ENCODE peak calls at places on chromosomes 6 and 20, in ten cellular contexts. J, N, G, A, P, C, Q, U, V and T are unnamed samples.

GRCh38 chr6:134079406-134079921 is 27.0 kb upstream of the SLC2A12 start:
- DNase-seq in J (no peak), N (peak; percentile 27), G (no peak), A (peak; percentile 31), P (no peak), C (no peak), Q (no peak), U (no peak), V (no peak), T (no peak)

GRCh38 chr6:30870546-30870945 is 13.8 kb upstream of the DDR1 start:
- DNase-seq in J (no peak), N (no peak), G (no peak), A (no peak), P (no peak), C (no peak), Q (no peak), U (no peak), V (no peak), T (no peak)

GRCh38 chr6:47221565-47221964 is 88.1 kb downstream of the TNFRSF21 start:
- DNase-seq in J (no peak), N (no peak), G (no peak), A (no peak), P (no peak), C (no peak), Q (no peak), U (no peak), V (no peak), T (no peak)

GRCh38 chr6:133641111-133641510 is 247.8 kb upstream of the TCF21 start:
- DNase-seq in J (no peak), N (no peak), G (no peak), A (no peak), P (no peak), C (no peak), Q (no peak), U (no peak), V (peak; percentile 23), T (no peak)

GRCh38 chr6:151239603-151240035 is at the start of gene AKAP12:
- DNase-seq in J (no peak), N (no peak), G (no peak), A (no peak), P (peak; percentile 45), C (no peak), Q (peak; percentile 43), U (peak; percentile 51), V (peak; percentile 75), T (no peak)

GRCh38 chr6:110332281-110332680 is 25.9 kb downstream of the METTL24 start:
- DNase-seq in J (no peak), N (no peak), G (no peak), A (no peak), P (no peak), C (no peak), Q (no peak), U (no peak), V (no peak), T (no peak)

GRCh38 chr6:143700684-143701342 is 23.0 kb downstream of the PHACTR2 start:
- DNase-seq in J (no peak), N (no peak), G (peak; percentile 74), A (no peak), P (peak; percentile 89), C (no peak), Q (no peak), U (no peak), V (peak; percentile 65), T (no peak)

GRCh38 chr6:32079566-32080290 is 29.4 kb downstream of the TNXB start:
- DNase-seq in J (peak; percentile 10), N (no peak), G (no peak), A (no peak), P (no peak), C (no peak), Q (no peak), U (no peak), V (no peak), T (peak; percentile 23)

GRCh38 chr6:1335367-1336037 is 23.6 kb downstream of the FOXQ1 start:
- DNase-seq in J (peak; percentile 96), N (no peak), G (no peak), A (no peak), P (peak; percentile 76), C (no peak), Q (no peak), U (no peak), V (peak; percentile 92), T (no peak)

GRCh38 chr6:10395171-10395945 is 19.5 kb downstream of the TFAP2A start:
- DNase-seq in J (peak; percentile 37), N (no peak), G (no peak), A (no peak), P (no peak), C (no peak), Q (no peak), U (no peak), V (no peak), T (no peak)

GRCh38 chr6:165566088-165566828 is 96.8 kb downstream of the PDE10A start:
- DNase-seq in J (no peak), N (no peak), G (no peak), A (no peak), P (no peak), C (no peak), Q (no peak), U (no peak), V (no peak), T (no peak)

GRCh38 chr6:106155219-106155830 is 69.2 kb downstream of the PRDM1 start:
- DNase-seq in J (no peak), N (no peak), G (no peak), A (no peak), P (no peak), C (no peak), Q (no peak), U (no peak), V (no peak), T (no peak)

GRCh38 chr6:14671261-14671681 is 553.7 kb downstream of the CD83 start:
- DNase-seq in J (peak; percentile 63), N (no peak), G (no peak), A (no peak), P (peak; percentile 89), C (no peak), Q (no peak), U (no peak), V (peak; percentile 96), T (no peak)

GRCh38 chr6:5302995-5303622 is 41.8 kb downstream of the FARS2 start:
- DNase-seq in J (peak; percentile 64), N (peak; percentile 61), G (no peak), A (peak; percentile 59), P (peak; percentile 5), C (peak; percentile 5), Q (no peak), U (no peak), V (peak; percentile 21), T (peak; percentile 80)

GRCh38 chr6:33286946-33287914 is 1.8 kb downstream of the WDR46 start:
- DNase-seq in J (no peak), N (no peak), G (no peak), A (no peak), P (no peak), C (no peak), Q (no peak), U (no peak), V (no peak), T (no peak)
- H3K36me3 ChIP-seq in J (peaks cover 43% of the 10 kb centered on the region), N (no peaks in the 10 kb centered on the region), G (peaks cover 48% of the 10 kb centered on the region), A (peaks cover 70% of the 10 kb centered on the region), P (peaks cover 45% of the 10 kb centered on the region), C (peaks cover 25% of the 10 kb centered on the region), Q (peaks cover 53% of the 10 kb centered on the region), U (no peaks in the 10 kb centered on the region), V (peaks cover 24% of the 10 kb centered on the region), T (peaks cover 64% of the 10 kb centered on the region)

GRCh38 chr6:57040011-57040410 is 6.5 kb upstream of the KIAA1586 start:
- DNase-seq in J (peak; percentile 10), N (no peak), G (no peak), A (peak; percentile 40), P (no peak), C (no peak), Q (no peak), U (no peak), V (no peak), T (no peak)
- TF ChIP-seq CTCF in J (peak; percentile 35), N (no peak), G (peak; percentile 47), A (peak; percentile 51), P (no peak), C (no peak), Q (no peak), U (no peak), V (no peak), T (no peak)

GRCh38 chr20:53597085-53597482 is 3.4 kb upstream of the ZNF217 start:
- DNase-seq in J (peak; percentile 84), N (no peak), G (no peak), A (no peak), P (no peak), C (no peak), Q (no peak), U (no peak), V (no peak), T (no peak)
- H3K27ac ChIP-seq in J (peak overlapping the region; percentile 65), N (peak overlapping the region; percentile 100), G (no peak overlapping the region), A (no peak overlapping the region), P (no peak overlapping the region), C (peak overlapping the region; percentile 1), Q (no peak overlapping the region), U (peak overlapping the region; percentile 99), V (no peak overlapping the region), T (peak overlapping the region; percentile 100)

GRCh38 chr6:119303164-119303887 is 46.2 kb downstream of the MAN1A1 start:
- DNase-seq in J (no peak), N (no peak), G (no peak), A (no peak), P (no peak), C (no peak), Q (no peak), U (no peak), V (no peak), T (no peak)
- H3K36me3 ChIP-seq in J (no peaks in the 10 kb centered on the region), N (no peaks in the 10 kb centered on the region), G (no peaks in the 10 kb centered on the region), A (peaks cover 97% of the 10 kb centered on the region), P (peaks cover 7% of the 10 kb centered on the region), C (no peaks in the 10 kb centered on the region), Q (peaks cover 15% of the 10 kb centered on the region), U (no peaks in the 10 kb centered on the region), V (no peaks in the 10 kb centered on the region), T (peaks cover 6% of the 10 kb centered on the region)